ENCODE peak calls at places on chromosome 9, in six cellular contexts. H is gastrocnemius medialis, T is pancreas, X is endothelial cell of umbilical vein, N is endodermal cell, Q is heart right ventricle. U is an unnamed sample.

GRCh38 chr9:105969672-105970071 is 275.3 kb downstream of the TMEM38B start:
- DNase-seq in N (no peak), H (no peak), X (no peak), T (no peak), Q (no peak), U (no peak)

GRCh38 chr9:89621676-89622075 is 16.9 kb downstream of the GADD45G start:
- DNase-seq in X (no peak), T (no peak), N (no peak), Q (no peak), H (peak), U (no peak)

GRCh38 chr9:120009856-120010255 is 570.1 kb downstream of the CDK5RAP2 start:
- DNase-seq in T (no peak), H (no peak), N (no peak), Q (no peak), X (no peak), U (no peak)

GRCh38 chr9:26951794-26952193 is 4.4 kb upstream of the IFT74 start:
- DNase-seq in N (no peak), Q (no peak), X (no peak), T (no peak), H (no peak), U (no peak)

GRCh38 chr9:114221706-114222465 is 66.5 kb downstream of the COL27A1 start:
- DNase-seq in T (no peak), Q (no peak), X (peak), N (no peak), H (no peak), U (no peak)

GRCh38 chr9:27276182-27277030 is 20.5 kb downstream of the EQTN start:
- DNase-seq in N (no peak), T (no peak), X (peak), H (no peak), Q (peak), U (no peak)

GRCh38 chr9:99259231-99259918 is 37.3 kb downstream of the SEC61B start:
- DNase-seq in X (peak), T (peak), Q (peak), N (peak), H (peak), U (peak)

GRCh38 chr9:83999141-83999918 is 18.7 kb downstream of the RMI1 start:
- DNase-seq in T (no peak), X (peak), H (no peak), N (no peak), Q (no peak), U (no peak)

GRCh38 chr9:16553869-16554540 is 316.5 kb downstream of the BNC2 start:
- DNase-seq in T (no peak), N (no peak), X (no peak), Q (no peak), H (no peak), U (no peak)

GRCh38 chr9:27511771-27512170 is 12.3 kb upstream of the IFNK start:
- DNase-seq in H (no peak), X (no peak), Q (no peak), N (no peak), T (no peak), U (no peak)

GRCh38 chr9:109781541-109782197 is 1.7 kb downstream of the PALM2AKAP2 start:
- DNase-seq in H (no peak), T (no peak), N (no peak), X (no peak), Q (peak), U (peak)

GRCh38 chr9:105127863-105128220 is 116.6 kb upstream of the SLC44A1 start:
- DNase-seq in H (no peak), Q (no peak), X (peak), N (no peak), T (no peak), U (no peak)

GRCh38 chr9:2819165-2819564 is 24.7 kb downstream of the PUM3 start:
- DNase-seq in X (no peak), T (no peak), N (no peak), Q (no peak), H (no peak), U (no peak)

GRCh38 chr9:114309096-114309495 is 13.8 kb upstream of the ORM1 start:
- DNase-seq in X (no peak), H (no peak), N (no peak), Q (no peak), T (peak), U (no peak)

GRCh38 chr9:18699749-18700148 is 225.8 kb downstream of the ADAMTSL1 start:
- DNase-seq in H (no peak), T (no peak), Q (no peak), N (no peak), X (no peak), U (no peak)

GRCh38 chr9:137028013-137028280 is at the start of gene ABCA2:
- DNase-seq in H (no peak), Q (no peak), T (no peak), X (no peak), N (no peak), U (no peak)

GRCh38 chr9:120475341-120475740 is 104.6 kb downstream of the CDK5RAP2 start:
- DNase-seq in X (no peak), H (no peak), T (no peak), Q (peak), N (no peak), U (no peak)

GRCh38 chr9:113650207-113651131 is 186.9 kb downstream of the RGS3 start:
- DNase-seq in H (no peak), N (peak), Q (no peak), T (no peak), X (peak), U (no peak)

GRCh38 chr9:73152445-73152844 is 780 bp downstream of the ANXA1 start:
- DNase-seq in H (no peak), X (peak), Q (no peak), N (no peak), T (no peak), U (no peak)

GRCh38 chr9:91047993-91048607 is 246.5 kb downstream of the SYK start:
- DNase-seq in X (peak), N (no peak), H (no peak), Q (no peak), T (no peak), U (no peak)

GRCh38 chr9:106799146-106799545 is 63.8 kb upstream of the ZNF462 start:
- DNase-seq in N (no peak), T (no peak), H (no peak), Q (no peak), X (peak), U (no peak)

GRCh38 chr9:136365775-136366223 is 2.3 kb upstream of the DNLZ start:
- DNase-seq in H (no peak), X (no peak), N (no peak), Q (no peak), T (no peak), U (no peak)

GRCh38 chr9:135704366-135704947 is 2.5 kb downstream of the KCNT1 start:
- DNase-seq in X (no peak), Q (no peak), T (no peak), N (no peak), H (no peak), U (no peak)

GRCh38 chr9:36603006-36603405 is 30.3 kb downstream of the MELK start:
- DNase-seq in H (no peak), N (no peak), Q (no peak), X (no peak), T (no peak), U (no peak)

GRCh38 chr9:75830303-75830702 is 60.2 kb upstream of the PCSK5 start:
- DNase-seq in N (no peak), Q (no peak), X (no peak), H (no peak), T (no peak), U (no peak)

GRCh38 chr9:114006931-114007691 is 71.0 kb downstream of the AMBP start:
- DNase-seq in H (no peak), X (no peak), T (peak), Q (peak), N (peak), U (peak)

GRCh38 chr9:70463877-70464276 is 49.4 kb upstream of the KLF9 start:
- DNase-seq in Q (no peak), H (no peak), X (no peak), N (no peak), T (no peak), U (no peak)

GRCh38 chr9:93058357-93059096 is at the start of gene SUSD3:
- DNase-seq in X (peak), N (peak), Q (peak), H (no peak), T (peak), U (peak)

GRCh38 chr9:2087500-2088313 is 72.6 kb downstream of the SMARCA2 start:
- DNase-seq in H (no peak), T (no peak), Q (no peak), N (no peak), X (peak), U (no peak)

GRCh38 chr9:7088598-7088997 is 330.8 kb downstream of the KDM4C start:
- DNase-seq in T (no peak), Q (no peak), X (no peak), H (no peak), N (no peak), U (no peak)

GRCh38 chr9:94643746-94644145 is 4.4 kb upstream of the FBP1 start:
- DNase-seq in H (no peak), T (no peak), X (no peak), Q (no peak), N (no peak), U (no peak)

DNA sequence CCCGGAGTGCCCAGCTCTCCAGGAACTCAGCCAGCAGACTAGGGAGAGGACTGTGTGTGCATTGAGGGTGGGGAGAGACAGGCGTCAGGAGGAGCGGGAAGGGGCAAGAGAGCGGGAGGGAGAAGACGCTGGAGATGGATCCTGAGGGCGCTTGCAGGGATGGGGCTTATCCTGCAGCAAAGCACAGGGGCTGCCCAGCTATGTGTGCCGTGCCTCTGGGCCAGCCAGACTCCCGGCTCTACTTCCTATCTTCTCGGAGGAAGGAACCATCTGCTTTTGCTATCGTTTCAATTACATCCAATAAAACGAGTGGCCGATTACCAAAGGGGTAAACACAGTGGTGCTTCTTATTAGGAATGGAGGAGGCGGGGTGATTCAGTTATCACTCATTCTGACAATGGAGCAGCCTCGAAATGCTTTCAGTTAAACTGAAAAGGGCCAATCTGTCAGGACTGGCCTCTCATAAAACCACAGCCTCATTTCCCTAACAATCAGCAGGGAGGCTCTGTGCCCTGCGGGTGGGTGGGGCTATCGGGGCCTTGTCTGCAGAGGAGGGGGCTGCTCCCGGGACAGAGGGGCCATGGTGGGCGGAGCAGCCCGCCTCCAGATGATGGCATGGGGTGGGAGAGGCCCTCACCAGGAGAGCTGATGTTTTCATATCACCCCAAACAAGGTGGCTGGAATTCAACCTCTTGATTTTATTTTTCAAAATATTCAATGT is 168.2 kb downstream of the DAB2IP start:
- DNase-seq in N (peak), T (no peak), Q (no peak), H (no peak), X (peak), U (no peak)
- H3K4me3 ChIP-seq in N (no peak), T (no peak), Q (no peak), H (no peak), X (no peak), U (no peak)

GRCh38 chr9:652896-653295 is 188.6 kb upstream of the DMRT1 start:
- DNase-seq in Q (peak), N (no peak), X (no peak), T (no peak), H (peak), U (peak)

GRCh38 chr9:651372-651771 is 190.1 kb upstream of the DMRT1 start:
- DNase-seq in H (no peak), N (no peak), Q (no peak), T (no peak), X (no peak), U (no peak)

GRCh38 chr9:650362-650761 is 191.1 kb upstream of the DMRT1 start:
- DNase-seq in T (no peak), H (no peak), N (peak), Q (no peak), X (peak), U (no peak)

GRCh38 chr9:647522-647921 is 194.0 kb upstream of the DMRT1 start:
- DNase-seq in N (no peak), Q (no peak), X (no peak), T (no peak), H (no peak), U (no peak)

GRCh38 chr9:649128-650074 is 192.1 kb upstream of the DMRT1 start:
- DNase-seq in T (no peak), H (no peak), Q (no peak), X (no peak), N (peak), U (no peak)
- H3K27ac ChIP-seq in T (no peak), H (peak), Q (peak), X (no peak), N (no peak), U (peak)

GRCh38 chr9:580652-581342 is 260.7 kb upstream of the DMRT1 start:
- DNase-seq in Q (no peak), X (no peak), T (no peak), N (no peak), H (no peak), U (no peak)

GRCh38 chr9:582775-583174 is 258.7 kb upstream of the DMRT1 start:
- DNase-seq in Q (no peak), T (no peak), H (no peak), X (no peak), N (no peak), U (no peak)

GRCh38 chr9:581673-582497 is 259.6 kb upstream of the DMRT1 start:
- DNase-seq in H (no peak), T (peak), X (no peak), N (peak), Q (no peak), U (no peak)
- TF ChIP-seq CTCF in H (no peak), T (no peak), X (peak), N (peak), Q (no peak), U (no peak)

GRCh38 chr9:132728071-132728470 is 57.8 kb downstream of the GTF3C4 start:
- DNase-seq in N (no peak), X (no peak), H (no peak), Q (no peak), T (no peak), U (no peak)
- H3K4me3 ChIP-seq in N (no peak), X (no peak), H (no peak), Q (no peak), T (no peak), U (no peak)

GRCh38 chr9:68505681-68506409 is 34.8 kb downstream of the TMEM252 start:
- DNase-seq in H (no peak), Q (no peak), N (no peak), T (no peak), X (no peak), U (no peak)
- H3K27ac ChIP-seq in H (peak), Q (no peak), N (no peak), T (no peak), X (no peak), U (peak)

GRCh38 chr9:82763631-82764030 is 299.3 kb downstream of the RASEF start:
- DNase-seq in H (no peak), X (no peak), Q (no peak), N (peak), T (no peak), U (no peak)
- TF ChIP-seq CTCF in H (no peak), X (no peak), Q (no peak), N (peak), T (no peak), U (no peak)

DNA sequence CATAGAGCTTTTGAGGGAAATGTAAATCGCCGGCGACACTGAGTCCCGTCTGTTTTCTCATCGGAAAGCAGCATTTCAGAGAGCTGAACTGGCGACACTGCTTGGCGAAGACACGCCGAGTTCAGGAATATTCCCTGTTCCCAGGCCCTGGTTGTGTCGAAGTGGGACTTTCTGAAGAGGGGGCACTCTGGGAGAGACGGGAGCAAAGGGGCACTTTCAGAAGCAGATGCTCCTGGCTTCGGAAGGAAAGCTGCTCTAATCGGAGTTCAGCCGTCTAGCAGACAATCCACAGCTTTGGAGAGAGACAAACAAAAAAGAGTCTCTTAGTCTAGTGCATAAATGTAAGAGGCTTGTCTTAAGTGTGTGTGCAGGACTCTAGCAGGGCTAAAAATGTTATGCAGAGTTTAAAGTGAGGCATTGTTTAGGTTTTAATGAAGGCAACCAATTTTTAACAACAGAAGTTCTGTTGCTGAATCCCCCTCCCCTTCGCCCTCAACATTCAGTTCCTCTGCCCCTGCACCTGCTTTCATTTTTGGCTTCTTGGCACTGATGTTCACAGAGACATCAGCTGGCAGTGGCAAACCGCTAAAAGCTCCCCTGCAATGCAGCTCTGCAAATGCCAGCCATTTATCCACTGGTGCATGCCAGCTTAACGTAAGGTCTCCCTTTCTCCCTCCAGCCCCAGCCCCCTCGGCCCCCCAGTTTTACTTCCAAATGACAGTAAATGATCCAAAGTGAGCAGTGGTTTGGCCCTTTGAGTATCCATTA is 289.5 kb upstream of the MPDZ start:
- DNase-seq in H (no peak), X (peak), T (no peak), N (peak), Q (peak), U (no peak)
- H3K4me3 ChIP-seq in H (peak), X (peak), T (no peak), N (peak), Q (peak), U (peak)

GRCh38 chr9:128218172-128218517 is 15.0 kb downstream of the DNM1 start:
- DNase-seq in N (no peak), T (peak), H (no peak), Q (no peak), X (no peak), U (no peak)

GRCh38 chr9:128215491-128216404 is 12.6 kb downstream of the DNM1 start:
- DNase-seq in H (no peak), X (peak), Q (no peak), T (peak), N (no peak), U (peak)

GRCh38 chr9:128216781-128217553 is 13.8 kb downstream of the DNM1 start:
- DNase-seq in H (no peak), Q (no peak), X (no peak), N (no peak), T (peak), U (no peak)

GRCh38 chr9:128222026-128222425 is 18.8 kb downstream of the DNM1 start:
- DNase-seq in H (no peak), N (no peak), X (no peak), Q (no peak), T (no peak), U (no peak)

DNA sequence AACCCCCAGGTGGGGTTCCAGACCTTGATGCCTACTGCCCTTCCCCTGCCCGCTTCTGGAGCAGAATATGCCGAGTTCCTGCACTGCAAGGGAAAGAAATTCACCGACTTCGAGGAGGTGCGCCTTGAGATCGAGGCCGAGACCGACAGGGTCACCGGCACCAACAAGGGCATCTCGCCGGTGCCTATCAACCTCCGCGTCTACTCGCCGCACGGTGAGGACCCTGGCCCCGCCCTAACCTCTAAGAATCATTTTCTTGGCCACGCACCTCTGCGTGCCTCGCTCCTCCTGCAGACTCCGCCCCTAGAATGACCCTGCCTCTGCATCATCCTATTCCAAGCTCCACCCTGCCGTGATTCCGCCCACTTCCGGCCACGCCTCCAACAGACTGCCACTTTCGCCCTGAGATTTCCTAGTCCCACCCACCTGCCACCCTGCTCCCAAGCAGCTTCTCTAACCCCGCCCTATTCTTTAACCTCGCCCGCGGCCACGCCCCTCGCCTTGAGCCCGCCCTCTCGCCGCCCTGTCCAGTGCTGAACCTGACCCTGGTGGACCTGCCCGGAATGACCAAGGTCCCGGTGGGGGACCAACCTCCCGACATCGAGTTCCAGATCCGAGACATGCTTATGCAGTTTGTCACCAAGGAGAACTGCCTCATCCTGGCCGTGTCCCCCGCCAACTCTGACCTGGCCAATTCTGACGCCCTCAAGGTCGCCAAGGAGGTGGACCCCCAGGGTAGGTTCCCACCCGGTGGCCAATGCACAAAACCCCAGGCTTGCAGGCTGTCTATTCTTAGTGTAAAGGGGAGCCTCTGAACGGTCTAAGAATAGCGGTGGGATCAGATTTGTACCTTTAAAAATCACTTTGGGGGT is 15.6 kb downstream of the DNM1 start:
- DNase-seq in H (peak), T (peak), N (peak), Q (peak), X (peak), U (peak)
- H3K27ac ChIP-seq in H (no peak), T (no peak), N (no peak), Q (no peak), X (no peak), U (no peak)

GRCh38 chr9:138043061-138043410 is 165.5 kb downstream of the CACNA1B start:
- DNase-seq in Q (no peak), X (no peak), T (no peak), N (no peak), H (no peak), U (no peak)
- TF ChIP-seq CTCF in Q (no peak), X (no peak), T (no peak), N (no peak), H (no peak), U (no peak)